ENCODE peak calls at places on chromosome 1, in six cellular contexts. One of them, this sample, is unnamed.

GRCh38 chr1:211580303-211580687 is 1.3 kb upstream of the SLC30A1 start:
- DNase-seq in K562: no peak
- DNase-seq in HepG2: no peak
- DNase-seq in GM12891: no peak
- DNase-seq in GM12878: no peak
- DNase-seq in H1: no peak
- DNase-seq in this sample: no peak

GRCh38 chr1:61116421-61116820 is 34.1 kb downstream of the NFIA start:
- DNase-seq in GM12891: no peak
- DNase-seq in GM12878: no peak
- DNase-seq in H1: no peak
- DNase-seq in HepG2: no peak
- DNase-seq in K562: no peak
- DNase-seq in this sample: no peak

GRCh38 chr1:79760521-79760920 is 754.0 kb upstream of the ADGRL4 start:
- DNase-seq in K562: no peak
- DNase-seq in GM12878: no peak
- DNase-seq in H1: no peak
- DNase-seq in GM12891: no peak
- DNase-seq in HepG2: no peak
- DNase-seq in this sample: no peak

GRCh38 chr1:111804736-111805135 is 49.0 kb downstream of the DDX20 start:
- DNase-seq in H1: no peak
- DNase-seq in HepG2: no peak
- DNase-seq in GM12878: no peak
- DNase-seq in GM12891: no peak
- DNase-seq in K562: no peak
- DNase-seq in this sample: no peak

GRCh38 chr1:43348343-43348808 is 10.4 kb upstream of the CDC20 start:
- DNase-seq in GM12878: no peak
- DNase-seq in H1: no peak
- DNase-seq in K562: no peak
- DNase-seq in GM12891: no peak
- DNase-seq in HepG2: peak; percentile 26
- DNase-seq in this sample: no peak

GRCh38 chr1:119372493-119373086 is 4.0 kb downstream of the HAO2 start:
- DNase-seq in HepG2: peak; percentile 70
- DNase-seq in GM12891: peak; percentile 29
- DNase-seq in H1: no peak
- DNase-seq in GM12878: no peak
- DNase-seq in K562: peak; percentile 47
- DNase-seq in this sample: no peak

GRCh38 chr1:38020361-38020760 is 7.8 kb downstream of the UTP11 start:
- DNase-seq in K562: no peak
- DNase-seq in H1: no peak
- DNase-seq in GM12878: no peak
- DNase-seq in GM12891: no peak
- DNase-seq in HepG2: no peak
- DNase-seq in this sample: no peak

GRCh38 chr1:179590671-179591070 is 961 bp upstream of the TDRD5 start:
- DNase-seq in H1: no peak
- DNase-seq in GM12891: no peak
- DNase-seq in K562: no peak
- DNase-seq in GM12878: no peak
- DNase-seq in HepG2: no peak
- DNase-seq in this sample: no peak

GRCh38 chr1:39957299-39958020 is 2.5 kb downstream of the MFSD2A start:
- DNase-seq in K562: no peak
- DNase-seq in HepG2: no peak
- DNase-seq in GM12878: no peak
- DNase-seq in GM12891: no peak
- DNase-seq in H1: no peak
- DNase-seq in this sample: no peak

GRCh38 chr1:57310992-57311790 is 112.7 kb downstream of the DAB1 start:
- DNase-seq in K562: no peak
- DNase-seq in H1: no peak
- DNase-seq in GM12878: no peak
- DNase-seq in HepG2: peak; percentile 39
- DNase-seq in GM12891: no peak
- DNase-seq in this sample: no peak

GRCh38 chr1:210332233-210332632 is 3.5 kb downstream of the HHAT start:
- DNase-seq in GM12878: no peak
- DNase-seq in K562: no peak
- DNase-seq in H1: no peak
- DNase-seq in HepG2: no peak
- DNase-seq in GM12891: no peak
- DNase-seq in this sample: no peak

GRCh38 chr1:210328032-210328745 is 513 bp upstream of the HHAT start:
- DNase-seq in GM12891: no peak
- DNase-seq in K562: no peak
- DNase-seq in GM12878: no peak
- DNase-seq in HepG2: no peak
- DNase-seq in H1: no peak
- DNase-seq in this sample: no peak

GRCh38 chr1:210325026-210325670 is 3.6 kb upstream of the HHAT start:
- DNase-seq in GM12891: no peak
- DNase-seq in HepG2: no peak
- DNase-seq in GM12878: no peak
- DNase-seq in H1: no peak
- DNase-seq in K562: no peak
- DNase-seq in this sample: no peak

GRCh38 chr1:210330279-210330866 is 1.7 kb downstream of the HHAT start:
- DNase-seq in H1: no peak
- DNase-seq in HepG2: no peak
- DNase-seq in K562: peak; percentile 16
- DNase-seq in GM12891: no peak
- DNase-seq in GM12878: no peak
- DNase-seq in this sample: no peak

DNA sequence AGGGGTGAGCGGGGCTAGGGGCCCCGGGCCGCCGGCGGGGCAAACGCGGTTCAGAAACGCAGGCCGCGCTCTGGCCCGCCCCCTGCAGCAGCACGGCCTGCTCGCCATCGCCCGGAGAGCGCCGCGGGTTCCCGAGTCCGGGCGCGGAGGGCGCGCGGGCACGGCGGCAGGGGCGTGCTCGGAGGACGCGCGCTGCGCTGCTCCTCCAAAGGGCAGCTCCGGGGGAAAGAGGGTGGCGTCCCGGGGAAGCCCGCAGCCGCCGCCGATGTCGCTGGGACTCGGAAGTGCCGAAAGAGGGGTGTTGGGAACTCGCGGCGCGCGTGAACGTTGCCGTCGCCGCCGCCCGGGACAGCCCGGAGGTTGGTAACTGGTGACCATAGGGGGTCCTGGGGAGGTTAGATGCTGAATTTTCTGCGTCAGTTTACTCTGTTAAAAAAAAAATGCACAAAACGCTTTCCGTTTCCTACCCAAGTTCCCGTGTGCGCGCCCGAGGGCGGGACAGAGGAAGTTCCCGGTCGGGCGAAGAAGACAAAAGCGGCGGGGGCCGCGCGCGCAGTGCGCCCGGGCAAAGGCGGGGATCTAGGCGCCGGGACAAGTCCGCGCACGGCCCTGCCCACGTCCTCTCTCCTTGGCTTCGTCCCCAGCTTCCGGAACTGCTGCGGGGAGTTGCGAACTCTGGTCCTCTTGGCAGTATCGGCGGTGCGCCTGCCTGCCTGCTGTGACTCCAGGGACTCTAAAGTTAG is at the start of gene HHAT:
- DNase-seq in HepG2: peak; percentile 49
- DNase-seq in GM12878: no peak
- DNase-seq in H1: peak; percentile 10
- DNase-seq in GM12891: peak; percentile 68
- DNase-seq in K562: no peak
- DNase-seq in this sample: peak; percentile 65
- TF ChIP-seq POLR2A in HepG2: peak; percentile 67
- TF ChIP-seq POLR2A in GM12878: peak; percentile 82
- TF ChIP-seq POLR2A in H1: no peak
- TF ChIP-seq POLR2A in GM12891: peak; percentile 64
- TF ChIP-seq POLR2A in K562: no peak
- TF ChIP-seq POLR2A in this sample: peak; percentile 75

GRCh38 chr1:70685300-70686286 is 274.5 kb downstream of the CTH start:
- DNase-seq in K562: peak; percentile 73
- DNase-seq in GM12878: peak; percentile 13
- DNase-seq in H1: peak; percentile 31
- DNase-seq in GM12891: peak; percentile 23
- DNase-seq in HepG2: peak; percentile 68
- DNase-seq in this sample: peak; percentile 7
- TF ChIP-seq POLR2AphosphoS5 in K562: no peak
- TF ChIP-seq POLR2AphosphoS5 in GM12878: no peak
- TF ChIP-seq POLR2AphosphoS5 in H1: no peak
- TF ChIP-seq POLR2AphosphoS5 in GM12891: no peak
- TF ChIP-seq POLR2AphosphoS5 in HepG2: no peak
- TF ChIP-seq POLR2AphosphoS5 in this sample: no peak

DNA sequence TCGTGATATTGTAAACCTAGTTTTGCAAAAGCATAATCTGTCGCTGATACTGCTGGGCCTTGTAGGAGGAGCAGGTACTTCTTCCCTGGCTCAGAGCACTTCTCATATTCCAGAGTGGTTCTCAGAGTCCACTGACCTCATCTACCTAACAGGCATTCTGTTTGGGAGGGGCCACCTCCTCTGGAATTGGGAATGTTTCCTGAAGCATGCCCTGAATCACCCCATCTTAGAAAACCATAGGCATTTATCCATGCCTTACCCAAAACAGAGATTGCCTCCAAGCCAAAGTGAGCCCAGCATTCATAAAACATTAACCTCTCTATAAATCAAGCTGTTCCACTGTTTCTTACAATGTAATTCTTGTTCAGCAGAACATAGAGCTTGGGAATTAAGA is 35.1 kb downstream of the SLC44A3 start:
- DNase-seq in K562: no peak
- DNase-seq in H1: no peak
- DNase-seq in HepG2: no peak
- DNase-seq in GM12878: no peak
- DNase-seq in GM12891: no peak
- DNase-seq in this sample: no peak
- TF ChIP-seq TAF1 in K562: no peak
- TF ChIP-seq TAF1 in H1: no peak
- TF ChIP-seq TAF1 in HepG2: no peak
- TF ChIP-seq TAF1 in GM12878: no peak
- TF ChIP-seq TAF1 in GM12891: no peak
- TF ChIP-seq TAF1 in this sample: no peak

DNA sequence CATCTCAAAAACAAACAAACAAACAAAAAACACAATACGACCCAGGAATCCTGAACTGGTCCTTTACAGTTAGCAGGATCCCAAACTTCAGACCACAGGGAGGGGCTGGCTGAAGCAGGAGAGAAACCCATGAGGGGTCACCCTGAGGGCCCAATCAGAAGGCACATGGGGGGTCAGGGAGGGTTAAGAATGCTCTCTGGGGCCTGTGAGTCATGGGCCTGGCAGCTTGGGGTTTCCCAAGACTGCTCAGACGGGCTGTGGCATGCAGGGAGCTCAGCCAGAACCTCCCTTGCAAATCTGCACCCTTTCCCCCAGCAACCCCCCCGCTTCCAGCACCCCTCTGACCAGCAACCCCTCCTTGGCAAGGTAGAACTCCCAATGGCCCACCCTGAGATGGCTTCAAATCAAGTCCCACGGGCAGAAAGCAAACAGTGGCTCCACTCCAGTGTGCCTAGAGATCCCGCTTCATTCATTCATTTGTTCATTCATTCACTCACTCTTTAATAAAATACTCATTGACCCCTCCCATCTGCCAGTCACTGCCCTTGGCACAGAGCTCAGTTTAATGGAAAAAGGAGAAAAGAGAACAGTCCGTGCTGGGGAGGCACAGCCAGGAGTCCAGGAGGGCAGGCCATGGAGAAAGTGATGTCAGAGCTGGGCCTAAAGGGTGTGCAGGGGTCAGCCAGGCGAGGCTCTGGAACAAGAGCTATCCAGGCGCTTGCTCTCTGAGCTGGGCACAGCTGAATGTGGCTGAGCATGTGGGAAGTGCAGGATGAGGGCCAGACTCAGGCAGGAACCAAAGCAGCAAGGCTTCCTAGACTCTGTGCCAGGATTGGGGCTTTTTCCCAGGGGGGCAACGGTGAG is 8.2 kb downstream of the UQCRHL start:
- DNase-seq in H1: no peak
- DNase-seq in HepG2: peak; percentile 61
- DNase-seq in GM12878: no peak
- DNase-seq in GM12891: no peak
- DNase-seq in K562: peak; percentile 41
- DNase-seq in this sample: no peak
- TF ChIP-seq POLR2A in H1: no peak
- TF ChIP-seq POLR2A in HepG2: no peak
- TF ChIP-seq POLR2A in GM12878: no peak
- TF ChIP-seq POLR2A in GM12891: no peak
- TF ChIP-seq POLR2A in K562: no peak
- TF ChIP-seq POLR2A in this sample: no peak

GRCh38 chr1:2239384-2239985 is 11.4 kb downstream of the SKI start:
- DNase-seq in H1: no peak
- DNase-seq in GM12878: no peak
- DNase-seq in HepG2: no peak
- DNase-seq in K562: no peak
- DNase-seq in GM12891: no peak
- DNase-seq in this sample: no peak

GRCh38 chr1:2242814-2243725 is 15.0 kb downstream of the SKI start:
- DNase-seq in GM12891: no peak
- DNase-seq in H1: no peak
- DNase-seq in K562: no peak
- DNase-seq in GM12878: no peak
- DNase-seq in HepG2: no peak
- DNase-seq in this sample: no peak

GRCh38 chr1:2238361-2239055 is 10.4 kb downstream of the SKI start:
- DNase-seq in H1: no peak
- DNase-seq in HepG2: no peak
- DNase-seq in GM12878: no peak
- DNase-seq in GM12891: no peak
- DNase-seq in K562: no peak
- DNase-seq in this sample: no peak

GRCh38 chr1:2241820-2242219 is 13.7 kb downstream of the SKI start:
- DNase-seq in GM12891: no peak
- DNase-seq in HepG2: no peak
- DNase-seq in K562: no peak
- DNase-seq in H1: no peak
- DNase-seq in GM12878: no peak
- DNase-seq in this sample: no peak

DNA sequence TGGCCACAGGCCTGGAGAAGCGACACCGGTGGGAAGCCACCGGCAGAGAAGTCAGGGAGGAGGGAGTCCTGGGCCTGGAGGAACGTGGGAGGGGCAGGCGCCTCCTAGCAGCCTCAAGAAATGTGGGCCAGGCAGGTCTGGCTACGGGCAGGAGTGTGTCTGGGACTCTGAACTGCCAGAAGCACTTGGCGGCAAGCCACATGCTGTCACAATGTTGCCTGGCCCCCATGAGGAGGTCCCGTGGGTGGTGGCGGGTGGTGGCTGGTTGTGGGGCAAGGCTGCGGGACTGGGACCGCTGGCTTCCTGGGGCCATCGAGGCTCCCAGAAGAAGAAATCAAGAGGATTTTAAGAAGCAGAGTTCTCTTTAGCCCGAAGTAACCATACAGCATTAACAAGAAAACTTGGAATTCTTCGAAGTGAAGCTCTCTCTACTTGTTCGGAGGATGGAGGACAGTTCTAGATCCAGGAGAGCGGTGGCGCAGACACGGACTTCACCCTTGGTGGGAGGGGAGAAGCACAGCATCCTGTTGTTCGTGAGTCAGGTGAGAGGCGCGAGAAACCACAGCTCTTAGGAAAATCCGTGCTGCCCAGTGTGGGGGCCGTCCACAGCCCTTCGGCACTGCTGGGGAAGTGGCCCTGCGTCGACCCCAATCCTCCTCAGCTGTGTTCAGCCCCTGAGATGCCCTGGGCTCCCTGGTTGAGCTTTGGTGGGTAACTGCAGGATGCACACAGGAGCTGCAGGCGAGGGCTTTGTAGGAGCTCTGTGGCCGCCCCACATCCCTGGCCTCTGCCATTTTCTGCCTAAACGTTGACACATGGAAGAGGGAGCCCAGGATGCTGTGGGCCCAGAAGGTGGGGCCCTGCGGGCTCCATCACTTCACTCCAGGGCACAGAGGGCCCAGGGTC is 12.4 kb downstream of the SKI start:
- DNase-seq in K562: no peak
- DNase-seq in GM12878: no peak
- DNase-seq in HepG2: no peak
- DNase-seq in H1: no peak
- DNase-seq in GM12891: no peak
- DNase-seq in this sample: no peak
- TF ChIP-seq POLR2AphosphoS5 in K562: no peak
- TF ChIP-seq POLR2AphosphoS5 in GM12878: no peak
- TF ChIP-seq POLR2AphosphoS5 in HepG2: no peak
- TF ChIP-seq POLR2AphosphoS5 in H1: no peak
- TF ChIP-seq POLR2AphosphoS5 in GM12891: no peak
- TF ChIP-seq POLR2AphosphoS5 in this sample: no peak

This sample was measured in GM12892.